ENCODE peak calls at places on chromosomes 5 and 9, in five cellular contexts. R is transverse colon, F is substantia nigra, V is HL-60, S is AG09309. E is an unnamed sample.

GRCh38 chr9:115855458-115856133 is 298.0 kb upstream of the PAPPA start:
- DNase-seq in S (no peak), R (no peak), F (no peak), V (no peak), E (no peak)

GRCh38 chr5:32193591-32193990 is 19.5 kb upstream of the GOLPH3 start:
- DNase-seq in V (no peak), F (no peak), R (peak), S (peak), E (peak)

GRCh38 chr5:136208946-136209345 is 16.0 kb upstream of the SMIM32 start:
- DNase-seq in S (no peak), R (no peak), V (no peak), F (no peak), E (no peak)

GRCh38 chr5:96942911-96943310 is 7.0 kb downstream of the LNPEP start:
- DNase-seq in F (no peak), S (peak), R (no peak), V (no peak), E (no peak)

GRCh38 chr5:155148694-155149093 is 135.1 kb downstream of the KIF4B start:
- DNase-seq in S (no peak), R (no peak), F (no peak), V (no peak), E (no peak)

GRCh38 chr9:103731541-103731940 is 362.6 kb upstream of the SMC2 start:
- DNase-seq in S (no peak), V (no peak), R (no peak), F (no peak), E (no peak)

GRCh38 chr9:133139246-133140173 is 18.5 kb upstream of the RALGDS start:
- DNase-seq in V (no peak), S (no peak), F (no peak), R (no peak), E (no peak)

GRCh38 chr5:170221319-170221718 is 11.5 kb upstream of the C5orf58 start:
- DNase-seq in S (no peak), V (no peak), F (no peak), R (no peak), E (no peak)

GRCh38 chr5:115685480-115685879 is 59.6 kb upstream of the TMED7 start:
- DNase-seq in R (no peak), F (no peak), V (no peak), S (no peak), E (no peak)

GRCh38 chr9:135348076-135348787 is 131.3 kb upstream of the PPP1R26 start:
- DNase-seq in F (no peak), V (no peak), R (no peak), S (no peak), E (no peak)

GRCh38 chr5:96537386-96537785 is 104.3 kb upstream of the PCSK1 start:
- DNase-seq in V (no peak), S (peak), R (no peak), F (no peak), E (no peak)

GRCh38 chr9:108080285-108080684 is 590.7 kb upstream of the KLF4 start:
- DNase-seq in S (no peak), V (no peak), F (no peak), R (no peak), E (no peak)

GRCh38 chr5:87887247-87887646 is 381.4 kb downstream of the TMEM161B start:
- DNase-seq in S (no peak), F (no peak), R (no peak), V (no peak), E (no peak)

GRCh38 chr5:59640411-59640810 is 253.1 kb downstream of the PDE4D start:
- DNase-seq in S (no peak), F (no peak), V (no peak), R (no peak), E (no peak)

GRCh38 chr5:119315516-119315949 is 40.3 kb upstream of the TNFAIP8 start:
- DNase-seq in V (no peak), R (no peak), F (no peak), S (no peak), E (no peak)

GRCh38 chr9:123952631-123953147 is 22.8 kb upstream of the DENND1A start:
- DNase-seq in S (no peak), V (no peak), R (no peak), F (no peak), E (no peak)

GRCh38 chr9:90330215-90330614 is 312.4 kb downstream of the DIRAS2 start:
- DNase-seq in R (no peak), V (no peak), F (no peak), S (no peak), E (no peak)

GRCh38 chr5:148984333-148984732 is 78.5 kb downstream of the SH3TC2 start:
- DNase-seq in R (no peak), S (no peak), V (no peak), F (no peak), E (no peak)

GRCh38 chr9:120711354-120711753 is 2.9 kb downstream of the MEGF9 start:
- DNase-seq in S (no peak), V (no peak), R (no peak), F (no peak), E (no peak)

GRCh38 chr9:113638504-113638903 is 175.0 kb downstream of the RGS3 start:
- DNase-seq in F (no peak), R (no peak), V (no peak), S (no peak), E (no peak)

GRCh38 chr5:5473224-5473623 is 50.7 kb downstream of the ICE1 start:
- DNase-seq in F (no peak), R (no peak), S (no peak), V (no peak), E (no peak)

GRCh38 chr5:90602681-90603080 is 44.1 kb downstream of the ADGRV1 start:
- DNase-seq in V (no peak), R (no peak), F (no peak), S (no peak), E (no peak)

GRCh38 chr9:642014-642413 is 199.5 kb upstream of the DMRT1 start:
- DNase-seq in R (no peak), F (no peak), V (no peak), S (no peak), E (no peak)

GRCh38 chr5:68395302-68395701 is 179.7 kb downstream of the PIK3R1 start:
- DNase-seq in F (no peak), R (no peak), V (no peak), S (no peak), E (no peak)

GRCh38 chr9:113844466-113844865 is 31.6 kb upstream of the ZNF618 start:
- DNase-seq in V (no peak), S (no peak), F (no peak), R (no peak), E (no peak)

GRCh38 chr9:128341435-128341849 is 1.1 kb downstream of the SLC27A4 start:
- DNase-seq in R (peak), F (peak), V (peak), S (no peak), E (peak)

GRCh38 chr5:77171141-77171910 is 39.2 kb upstream of the PDE8B start:
- DNase-seq in R (no peak), F (no peak), V (no peak), S (no peak), E (no peak)

E was measured in left colon.